ENCODE peak calls at places on chromosome 11, in six cellular contexts. J, B, Q, P, M and R are unnamed samples.

GRCh38 chr11:88231894-88232482 is 56.7 kb upstream of the RAB38 start:
- DNase-seq in J (no peak), B (no peak), Q (peak; percentile 23), P (no peak), M (no peak), R (no peak)

GRCh38 chr11:32829680-32830412 is at the start of gene PRRG4:
- DNase-seq in J (peak; percentile 85), B (no peak), Q (peak; percentile 24), P (peak; percentile 19), M (peak; percentile 82), R (no peak)

GRCh38 chr11:19110290-19110689 is 6.7 kb upstream of the ZDHHC13 start:
- DNase-seq in J (peak; percentile 45), B (no peak), Q (no peak), P (no peak), M (no peak), R (no peak)

GRCh38 chr11:64790205-64791095 is 12.1 kb upstream of the SF1 start:
- DNase-seq in J (no peak), B (no peak), Q (no peak), P (no peak), M (no peak), R (no peak)

GRCh38 chr11:61333638-61334433 is 808 bp downstream of the TKFC start:
- DNase-seq in J (no peak), B (no peak), Q (no peak), P (no peak), M (no peak), R (no peak)

GRCh38 chr11:45091563-45092392 is 54.7 kb upstream of the PRDM11 start:
- DNase-seq in J (no peak), B (no peak), Q (no peak), P (peak; percentile 24), M (no peak), R (no peak)

GRCh38 chr11:112771847-112772246 is 189.4 kb upstream of the NCAM1 start:
- DNase-seq in J (no peak), B (no peak), Q (no peak), P (no peak), M (no peak), R (no peak)

GRCh38 chr11:13207665-13208594 is 69.7 kb upstream of the BMAL1 start:
- DNase-seq in J (no peak), B (no peak), Q (no peak), P (peak; percentile 28), M (no peak), R (no peak)

GRCh38 chr11:46281374-46281831 is 3.9 kb downstream of the CREB3L1 start:
- DNase-seq in J (peak; percentile 63), B (no peak), Q (no peak), P (peak; percentile 52), M (no peak), R (no peak)

GRCh38 chr11:119206512-119207299 is 567 bp downstream of the CBL start:
- DNase-seq in J (no peak), B (peak; percentile 38), Q (peak; percentile 60), P (peak; percentile 59), M (peak; percentile 53), R (peak; percentile 25)

GRCh38 chr11:70628881-70629844 is 230.8 kb downstream of the CTTN start:
- DNase-seq in J (peak; percentile 51), B (no peak), Q (peak; percentile 39), P (peak; percentile 18), M (no peak), R (no peak)

GRCh38 chr11:335779-336665 is 15.4 kb upstream of the IFITM3 start:
- DNase-seq in J (no peak), B (no peak), Q (no peak), P (peak; percentile 76), M (peak; percentile 17), R (no peak)

GRCh38 chr11:133821776-133822175 is 23.5 kb downstream of the SPATA19 start:
- DNase-seq in J (peak; percentile 65), B (no peak), Q (peak; percentile 71), P (no peak), M (no peak), R (no peak)

GRCh38 chr11:62186195-62186594 is 3.8 kb upstream of the SCGB1D1 start:
- DNase-seq in J (no peak), B (no peak), Q (no peak), P (no peak), M (no peak), R (no peak)

GRCh38 chr11:82701847-82702520 is 31.7 kb downstream of the FAM181B start:
- DNase-seq in J (no peak), B (no peak), Q (peak; percentile 46), P (no peak), M (no peak), R (no peak)

GRCh38 chr11:68841718-68842426 is at the start of gene CPT1A:
- DNase-seq in J (peak; percentile 86), B (peak; percentile 66), Q (peak; percentile 88), P (peak; percentile 72), M (peak; percentile 77), R (no peak)
- H3K4me1 ChIP-seq in J (peaks cover 50% of the 10 kb centered on the region), B (peaks cover 45% of the 10 kb centered on the region), Q (peaks cover 12% of the 10 kb centered on the region), P (peaks cover 13% of the 10 kb centered on the region), M (no peaks in the 10 kb centered on the region), R (peaks cover 33% of the 10 kb centered on the region)

GRCh38 chr11:12185914-12186313 is 75.5 kb downstream of the MICAL2 start:
- DNase-seq in J (no peak), B (no peak), Q (no peak), P (no peak), M (no peak), R (no peak)
- H3K4me1 ChIP-seq in J (peaks cover 7% of the 10 kb centered on the region), B (no peaks in the 10 kb centered on the region), Q (no peaks in the 10 kb centered on the region), P (peaks cover 17% of the 10 kb centered on the region), M (no peaks in the 10 kb centered on the region), R (peaks cover 47% of the 10 kb centered on the region)

GRCh38 chr11:67999201-67999629 is 4.7 kb downstream of the UNC93B1 start:
- DNase-seq in J (no peak), B (no peak), Q (no peak), P (no peak), M (no peak), R (no peak)

GRCh38 chr11:67997460-67997921 is 6.4 kb downstream of the UNC93B1 start:
- DNase-seq in J (no peak), B (no peak), Q (no peak), P (no peak), M (no peak), R (no peak)

GRCh38 chr11:68002575-68002942 is 1.3 kb downstream of the UNC93B1 start:
- DNase-seq in J (no peak), B (no peak), Q (no peak), P (no peak), M (no peak), R (no peak)

GRCh38 chr11:67998150-67999045 is 5.5 kb downstream of the UNC93B1 start:
- DNase-seq in J (no peak), B (no peak), Q (no peak), P (no peak), M (no peak), R (no peak)

DNA sequence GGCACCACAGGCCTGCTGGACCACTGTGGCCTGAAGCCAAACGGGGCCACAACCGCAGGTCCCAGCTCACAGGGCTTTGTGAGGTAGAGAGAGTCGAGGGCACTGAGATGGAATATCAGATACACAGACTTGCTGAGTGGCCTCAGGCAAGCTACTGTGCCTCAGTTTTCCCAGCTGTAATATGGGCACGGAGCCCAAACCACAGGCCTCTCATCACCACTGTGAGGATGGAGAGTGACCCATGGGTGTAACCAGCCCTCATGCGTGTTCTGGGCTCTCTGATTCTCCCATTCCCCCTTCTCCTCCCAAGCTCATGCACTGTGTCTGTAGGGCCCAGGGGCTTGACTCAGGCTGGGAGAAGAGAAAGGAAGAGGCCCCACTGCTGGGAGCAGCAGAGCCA is 4.2 kb downstream of the UNC93B1 start:
- DNase-seq in J (no peak), B (no peak), Q (no peak), P (no peak), M (no peak), R (no peak)
- H3K4me1 ChIP-seq in J (peaks cover 6% of the 10 kb centered on the region), B (peaks cover 20% of the 10 kb centered on the region), Q (no peaks in the 10 kb centered on the region), P (no peaks in the 10 kb centered on the region), M (no peaks in the 10 kb centered on the region), R (peaks cover 16% of the 10 kb centered on the region)

GRCh38 chr11:6203327-6203726 is 2.0 kb upstream of the C11orf42 start:
- DNase-seq in J (no peak), B (no peak), Q (no peak), P (no peak), M (no peak), R (no peak)

GRCh38 chr11:6199174-6199810 is at the start of gene OR52W1:
- DNase-seq in J (no peak), B (no peak), Q (no peak), P (no peak), M (no peak), R (no peak)

GRCh38 chr11:6202036-6202435 is 3.0 kb downstream of the OR52W1 start:
- DNase-seq in J (no peak), B (no peak), Q (no peak), P (no peak), M (no peak), R (no peak)

GRCh38 chr11:6201486-6201885 is 2.5 kb downstream of the OR52W1 start:
- DNase-seq in J (no peak), B (no peak), Q (no peak), P (no peak), M (no peak), R (no peak)

DNA sequence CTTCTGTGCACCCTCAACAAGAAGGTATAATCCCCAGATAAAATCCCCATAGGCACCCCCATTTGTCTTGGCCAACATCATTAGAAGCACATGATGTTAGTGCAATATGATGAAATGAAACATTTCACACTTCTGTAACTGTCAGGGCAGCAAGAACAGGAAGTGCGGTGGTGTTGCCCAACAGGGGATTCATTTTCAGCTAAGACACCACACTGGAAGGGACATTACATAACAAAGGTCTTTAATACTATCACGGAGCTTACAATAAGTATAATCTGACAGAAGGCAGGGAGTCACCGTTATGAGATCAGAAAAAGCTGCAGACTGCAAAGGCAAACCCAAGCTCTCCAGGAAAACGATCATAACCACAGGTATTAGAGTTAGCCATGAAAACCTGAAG is 2.0 kb downstream of the OR52W1 start:
- DNase-seq in J (peak; percentile 47), B (no peak), Q (no peak), P (no peak), M (no peak), R (no peak)
- H3K4me1 ChIP-seq in J (no peaks in the 10 kb centered on the region), B (peaks cover 18% of the 10 kb centered on the region), Q (no peaks in the 10 kb centered on the region), P (no peaks in the 10 kb centered on the region), M (no peaks in the 10 kb centered on the region), R (no peaks in the 10 kb centered on the region)

DNA sequence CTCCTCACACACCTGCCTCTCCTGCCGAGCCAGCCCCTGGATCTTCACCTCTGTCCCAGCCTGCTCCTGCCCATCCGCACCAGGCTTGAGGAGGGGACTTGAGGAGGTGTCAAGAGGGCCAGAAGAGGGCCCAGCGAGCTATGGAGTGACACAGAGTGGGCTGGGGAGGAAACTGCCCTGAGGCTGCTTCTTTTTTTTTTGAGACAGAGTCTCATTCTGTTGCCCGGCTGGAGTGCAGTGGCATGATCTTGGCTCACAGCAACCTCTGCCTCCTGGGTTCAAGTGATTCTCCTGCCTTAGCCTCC is 21.9 kb upstream of the CDON start:
- DNase-seq in J (no peak), B (no peak), Q (no peak), P (no peak), M (no peak), R (no peak)
- H3K4me1 ChIP-seq in J (peaks cover 16% of the 10 kb centered on the region), B (peaks cover 26% of the 10 kb centered on the region), Q (peaks cover 38% of the 10 kb centered on the region), P (no peaks in the 10 kb centered on the region), M (no peaks in the 10 kb centered on the region), R (no peaks in the 10 kb centered on the region)